ENCODE peak calls at places on chromosomes 5 and 9, in seven cellular contexts. A, J, F, T, R, P and X are unnamed samples.

GRCh38 chr5:170436335-170436734 is 47.2 kb upstream of the KCNMB1 start:
- DNase-seq in F (no peak), R (no peak), J (no peak), A (peak), T (no peak), P (peak), X (no peak)

GRCh38 chr5:137718611-137719010 is 17.3 kb downstream of the KLHL3 start:
- DNase-seq in A (no peak), R (no peak), T (no peak), F (peak), J (no peak), P (no peak), X (no peak)

GRCh38 chr9:116543731-116544400 is 143.2 kb upstream of the TRIM32 start:
- DNase-seq in J (peak), T (no peak), P (no peak), R (no peak), A (no peak), F (peak), X (peak)

GRCh38 chr5:103259705-103260355 is 1.3 kb downstream of the MACIR start:
- DNase-seq in T (no peak), J (peak), R (peak), P (no peak), A (peak), F (peak), X (no peak)

GRCh38 chr5:82405618-82406199 is 127.6 kb upstream of the RPS23 start:
- DNase-seq in P (no peak), F (peak), J (peak), A (peak), T (no peak), R (no peak), X (peak)

GRCh38 chr9:8382777-8383527 is 583.4 kb upstream of the DMAC1 start:
- DNase-seq in J (peak), P (no peak), T (no peak), F (no peak), R (no peak), A (no peak), X (no peak)

GRCh38 chr5:142201471-142201887 is 92.9 kb downstream of the NDFIP1 start:
- DNase-seq in A (peak), R (no peak), P (no peak), J (peak), T (no peak), F (peak), X (peak)

GRCh38 chr5:32504923-32505596 is 60.5 kb upstream of the ZFR start:
- DNase-seq in P (peak), R (peak), J (peak), A (no peak), T (peak), F (peak), X (peak)

GRCh38 chr5:159759791-159760300 is 156.4 kb upstream of the ADRA1B start:
- DNase-seq in T (no peak), P (no peak), J (no peak), R (no peak), F (no peak), A (no peak), X (peak)

GRCh38 chr9:128494743-128495124 is 9.8 kb upstream of the GLE1 start:
- DNase-seq in J (no peak), F (no peak), R (no peak), T (no peak), A (no peak), P (no peak), X (no peak)

GRCh38 chr9:93132946-93133640 is 958 bp downstream of the NINJ1 start:
- DNase-seq in T (no peak), A (peak), R (peak), J (no peak), P (no peak), F (peak), X (peak)

GRCh38 chr9:250625-251024 is 36.0 kb downstream of the DOCK8 start:
- DNase-seq in F (peak), R (no peak), P (no peak), J (no peak), A (no peak), T (no peak), X (no peak)

GRCh38 chr9:134333874-134334581 is 7.8 kb downstream of the RXRA start:
- DNase-seq in F (no peak), J (no peak), P (no peak), R (no peak), T (no peak), A (peak), X (no peak)

GRCh38 chr9:112069318-112070169 is 105.6 kb downstream of the SUSD1 start:
- DNase-seq in J (peak), T (no peak), F (peak), P (no peak), A (no peak), R (peak), X (no peak)

GRCh38 chr9:98892296-98892695 is 51.4 kb upstream of the COL15A1 start:
- DNase-seq in J (peak), R (no peak), P (no peak), T (no peak), F (no peak), A (no peak), X (no peak)

GRCh38 chr5:116738270-116738947 is 163.8 kb upstream of the SEMA6A start:
- DNase-seq in R (peak), F (no peak), A (no peak), P (no peak), T (no peak), J (no peak), X (no peak)